ENCODE peak calls at places on chromosomes 16 and 17, in four cellular contexts. T is NCI-H187, Y is NCI-H748 treated with DMSO at 0.1 percent for 48 hours, I is adrenal gland. E is an unnamed sample.

GRCh38 chr17:18261146-18261515 is 669 bp downstream of the MIEF2 start:
- DNase-seq in T (no peak), Y (no peak), I (peak), E (peak)

GRCh38 chr17:6570731-6571465 is 14.5 kb upstream of the PITPNM3 start:
- DNase-seq in I (no peak), Y (no peak), T (no peak), E (no peak)

GRCh38 chr17:61514491-61514890 is 62.3 kb downstream of the TBX4 start:
- DNase-seq in I (no peak), T (no peak), Y (no peak), E (no peak)

GRCh38 chr17:973053-973452 is 6.5 kb downstream of the NXN start:
- DNase-seq in I (no peak), T (no peak), Y (no peak), E (no peak)

GRCh38 chr17:67183531-67183930 is 61.5 kb downstream of the HELZ start:
- DNase-seq in T (no peak), I (no peak), Y (no peak), E (no peak)

GRCh38 chr17:3740611-3741073 is 16.9 kb downstream of the HASPIN start:
- DNase-seq in T (no peak), I (no peak), Y (no peak), E (no peak)

GRCh38 chr17:57091186-57091618 is 6.2 kb downstream of the AKAP1 start:
- DNase-seq in T (no peak), Y (no peak), I (peak), E (peak)

GRCh38 chr17:82432017-82432416 is 13.6 kb upstream of the OGFOD3 start:
- DNase-seq in T (no peak), I (no peak), Y (no peak), E (no peak)

GRCh38 chr16:9311303-9311954 is 220.0 kb downstream of the HAPSTR1 start:
- DNase-seq in T (no peak), Y (no peak), I (no peak), E (no peak)

GRCh38 chr17:17767497-17768286 is 69.1 kb downstream of the SREBF1 start:
- DNase-seq in I (no peak), Y (no peak), T (no peak), E (no peak)

GRCh38 chr17:7632492-7632894 is 2.6 kb downstream of the SHBG start:
- DNase-seq in I (peak), T (no peak), Y (peak), E (no peak)

GRCh38 chr16:648071-648785 is 937 bp upstream of the WDR90 start:
- DNase-seq in Y (no peak), I (no peak), T (peak), E (peak)

GRCh38 chr16:68450741-68451140 is 2.4 kb upstream of the SMPD3 start:
- DNase-seq in Y (no peak), I (no peak), T (no peak), E (no peak)

GRCh38 chr17:31825961-31826691 is 32.9 kb downstream of the COPRS start:
- DNase-seq in Y (no peak), T (no peak), I (no peak), E (peak)

GRCh38 chr17:64709481-64709880 is 47.4 kb upstream of the SMURF2 start:
- DNase-seq in T (no peak), Y (no peak), I (no peak), E (no peak)